ENCODE peak calls at places on chromosome 15, in eight cellular contexts. Y is substantia nigra; L is heart left ventricle; M is lower lobe of right lung; P is caudate nucleus; K is CD4-positive, CD25-positive, alpha-beta regulatory T cell; S is kidney; Q is psoas muscle. J is an unnamed sample.

GRCh38 chr15:76340802-76341365 is 4.3 kb downstream of the ISL2 start:
- DNase-seq in Y (no peak), L (no peak), M (peak), P (no peak), K (no peak), S (no peak), Q (peak), J (peak)

GRCh38 chr15:50315814-50316630 is 39.0 kb downstream of the GABPB1 start:
- DNase-seq in Y (no peak), L (no peak), M (no peak), P (no peak), K (no peak), S (no peak), Q (no peak), J (no peak)

GRCh38 chr15:88220443-88221186 is 35.9 kb downstream of the NTRK3 start:
- DNase-seq in Y (peak), L (no peak), M (no peak), P (no peak), K (no peak), S (no peak), Q (no peak), J (no peak)

GRCh38 chr15:74336061-74337005 is 31.1 kb downstream of the CYP11A1 start:
- DNase-seq in Y (no peak), L (no peak), M (peak), P (no peak), K (no peak), S (peak), Q (no peak), J (no peak)

GRCh38 chr15:101189341-101189679 is 62.5 kb downstream of the CHSY1 start:
- DNase-seq in Y (no peak), L (no peak), M (no peak), P (no peak), K (no peak), S (no peak), Q (no peak), J (no peak)

GRCh38 chr15:84955089-84955848 is 26.4 kb upstream of the PDE8A start:
- DNase-seq in Y (peak), L (peak), M (peak), P (no peak), K (peak), S (peak), Q (peak), J (peak)

GRCh38 chr15:75843618-75844610 is 667 bp downstream of the UBE2Q2 start:
- DNase-seq in Y (no peak), L (peak), M (peak), P (no peak), K (peak), S (peak), Q (peak), J (peak)

GRCh38 chr15:48775556-48775955 is 35.3 kb downstream of the CEP152 start:
- DNase-seq in Y (no peak), L (no peak), M (no peak), P (no peak), K (no peak), S (no peak), Q (no peak), J (no peak)

GRCh38 chr15:39362832-39363561 is 217.9 kb upstream of the THBS1 start:
- DNase-seq in Y (no peak), L (no peak), M (no peak), P (no peak), K (no peak), S (no peak), Q (no peak), J (no peak)

GRCh38 chr15:52227456-52227855 is 36.3 kb upstream of the GNB5 start:
- DNase-seq in Y (no peak), L (peak), M (no peak), P (no peak), K (peak), S (peak), Q (no peak), J (no peak)

GRCh38 chr15:35937380-35937779 is 391.4 kb upstream of the DPH6 start:
- DNase-seq in Y (no peak), L (no peak), M (no peak), P (no peak), K (no peak), S (no peak), Q (no peak), J (no peak)

GRCh38 chr15:31440754-31441298 is 114.2 kb downstream of the KLF13 start:
- DNase-seq in Y (no peak), L (peak), M (peak), P (no peak), K (peak), S (peak), Q (peak), J (peak)

GRCh38 chr15:40536501-40536900 is 28.3 kb downstream of the CCDC32 start:
- DNase-seq in Y (no peak), L (no peak), M (no peak), P (no peak), K (no peak), S (no peak), Q (no peak), J (no peak)

GRCh38 chr15:61784734-61785133 is 275.5 kb downstream of the VPS13C start:
- DNase-seq in Y (no peak), L (no peak), M (no peak), P (no peak), K (no peak), S (no peak), Q (no peak), J (no peak)

GRCh38 chr15:94064676-94065313 is 166.6 kb upstream of the MCTP2 start:
- DNase-seq in Y (no peak), L (no peak), M (no peak), P (no peak), K (no peak), S (no peak), Q (no peak), J (no peak)

GRCh38 chr15:59689626-59690236 is 611 bp upstream of the BNIP2 start:
- DNase-seq in Y (no peak), L (peak), M (peak), P (no peak), K (peak), S (peak), Q (peak), J (peak)

GRCh38 chr15:42577514-42578031 is 2.2 kb downstream of the STARD9 start:
- DNase-seq in Y (no peak), L (peak), M (no peak), P (no peak), K (no peak), S (no peak), Q (no peak), J (no peak)
- H3K27ac ChIP-seq in Y (no peak), L (no peak), M (no peak), P (no peak), K (no peak), S (no peak), Q (peak), J (no peak)

GRCh38 chr15:96764501-96764900 is 434.0 kb downstream of the NR2F2 start:
- DNase-seq in Y (no peak), L (no peak), M (no peak), P (no peak), K (no peak), S (no peak), Q (no peak), J (no peak)
- H3K27ac ChIP-seq in Y (no peak), L (no peak), M (no peak), P (no peak), K (no peak), S (no peak), Q (no peak), J (no peak)

GRCh38 chr15:89761929-89762328 is 10.9 kb upstream of the MESP1 start:
- DNase-seq in Y (no peak), L (no peak), M (peak), P (no peak), K (no peak), S (peak), Q (no peak), J (peak)
- H3K27ac ChIP-seq in Y (no peak), L (no peak), M (no peak), P (no peak), K (no peak), S (no peak), Q (no peak), J (no peak)

GRCh38 chr15:67509918-67510317 is 11.0 kb upstream of the C15orf61 start:
- DNase-seq in Y (no peak), L (no peak), M (no peak), P (no peak), K (no peak), S (no peak), Q (no peak), J (no peak)
- H3K27ac ChIP-seq in Y (no peak), L (no peak), M (no peak), P (no peak), K (no peak), S (no peak), Q (no peak), J (no peak)

GRCh38 chr15:63374686-63375520 is 6.7 kb downstream of the CA12 start:
- DNase-seq in Y (no peak), L (peak), M (peak), P (no peak), K (no peak), S (no peak), Q (peak), J (no peak)
- H3K27ac ChIP-seq in Y (no peak), L (peak), M (no peak), P (no peak), K (no peak), S (peak), Q (no peak), J (no peak)

J was measured in Peyer's patch.